ENCODE peak calls at places on chromosomes 2 and 18, in five cellular contexts. L, Y, T, W and A are unnamed samples.

GRCh38 chr2:219987830-219988229 is 360.4 kb downstream of the SLC4A3 start:
- DNase-seq in L (no peak), T (no peak), Y (peak; percentile 58), W (no peak), A (no peak)

GRCh38 chr2:66699481-66700180 is 264.7 kb downstream of the MEIS1 start:
- DNase-seq in W (no peak), L (no peak), T (no peak), Y (no peak), A (no peak)

GRCh38 chr2:237455764-237456163 is 31.3 kb upstream of the MLPH start:
- DNase-seq in T (no peak), W (no peak), Y (no peak), L (no peak), A (no peak)

GRCh38 chr2:44943031-44943692 is 1.7 kb downstream of the SIX3 start:
- DNase-seq in L (no peak), T (peak; percentile 32), W (no peak), Y (peak; percentile 67), A (no peak)

GRCh38 chr2:85278361-85278760 is 49.4 kb downstream of the TGOLN2 start:
- DNase-seq in L (no peak), T (no peak), Y (no peak), W (no peak), A (no peak)

GRCh38 chr2:231707625-231708049 is 688 bp upstream of the PTMA start:
- DNase-seq in Y (peak; percentile 83), W (no peak), T (peak; percentile 23), L (no peak), A (no peak)

GRCh38 chr2:119004602-119005001 is 62.6 kb downstream of the MARCO start:
- DNase-seq in L (no peak), W (no peak), T (no peak), Y (no peak), A (no peak)

GRCh38 chr2:201216918-201217317 is 34.0 kb downstream of the CASP10 start:
- DNase-seq in T (no peak), Y (no peak), W (no peak), L (no peak), A (no peak)

GRCh38 chr2:241132549-241133435 is 16.5 kb downstream of the PASK start:
- DNase-seq in L (no peak), T (peak; percentile 52), Y (no peak), W (no peak), A (no peak)

GRCh38 chr18:23401400-23402347 is 51.4 kb upstream of the RIOK3 start:
- DNase-seq in T (no peak), L (no peak), W (peak; percentile 75), Y (peak; percentile 13), A (no peak)

GRCh38 chr2:18299423-18300212 is 260.8 kb downstream of the RDH14 start:
- DNase-seq in Y (no peak), T (no peak), L (no peak), W (no peak), A (no peak)

GRCh38 chr2:121709776-121710469 is 26.8 kb downstream of the NIFK start:
- DNase-seq in W (no peak), L (no peak), T (no peak), Y (no peak), A (no peak)

GRCh38 chr2:143468341-143468888 is 339.2 kb downstream of the ARHGAP15 start:
- DNase-seq in Y (no peak), T (peak; percentile 10), L (no peak), W (no peak), A (no peak)

GRCh38 chr2:128313076-128313836 is 5.4 kb downstream of the HS6ST1 start:
- DNase-seq in T (no peak), W (no peak), L (no peak), Y (peak; percentile 62), A (no peak)

GRCh38 chr2:51673628-51674027 is 641.7 kb upstream of the NRXN1 start:
- DNase-seq in Y (no peak), T (no peak), W (no peak), L (no peak), A (no peak)

GRCh38 chr2:46173636-46174253 is 123.5 kb upstream of the EPAS1 start:
- DNase-seq in Y (no peak), L (no peak), W (no peak), T (no peak), A (no peak)

GRCh38 chr18:13587477-13587876 is 138.9 kb downstream of the FAM210A start:
- DNase-seq in T (no peak), Y (no peak), L (no peak), W (no peak), A (no peak)

GRCh38 chr18:79546781-79547272 is 132.8 kb upstream of the CTDP1 start:
- DNase-seq in Y (no peak), T (no peak), W (no peak), L (no peak), A (no peak)

GRCh38 chr2:97908208-97908676 is 87.5 kb downstream of the TMEM131 start:
- DNase-seq in L (no peak), T (peak; percentile 35), W (no peak), Y (no peak), A (no peak)

GRCh38 chr2:146077156-146077555 is 1557.2 kb upstream of the ZEB2 start:
- DNase-seq in Y (no peak), T (no peak), L (no peak), W (no peak), A (no peak)

GRCh38 chr18:49399003-49399402 is 61.4 kb downstream of the DYM start:
- DNase-seq in Y (no peak), T (peak; percentile 41), W (no peak), L (no peak), A (no peak)

GRCh38 chr18:6561029-6561861 is 146.5 kb upstream of the L3MBTL4 start:
- DNase-seq in L (no peak), W (peak; percentile 72), T (no peak), Y (peak; percentile 99), A (no peak)

GRCh38 chr18:56298935-56299334 is 339.5 kb downstream of the TXNL1 start:
- DNase-seq in T (no peak), W (no peak), L (no peak), Y (no peak), A (no peak)

GRCh38 chr2:170324640-170325046 is 146.7 kb downstream of the MYO3B start:
- DNase-seq in W (peak; percentile 69), L (no peak), Y (peak; percentile 83), T (peak; percentile 41), A (no peak)

GRCh38 chr2:207926133-207927076 is 98.9 kb downstream of the PLEKHM3 start:
- DNase-seq in T (no peak), W (no peak), Y (no peak), L (no peak), A (peak; percentile 46)

GRCh38 chr2:140643761-140644187 is 1487.0 kb downstream of the LRP1B start:
- DNase-seq in L (no peak), T (no peak), Y (peak; percentile 8), W (no peak), A (no peak)

GRCh38 chr2:219542931-219543595 is 546 bp downstream of the CHPF start:
- DNase-seq in Y (peak; percentile 64), T (peak; percentile 62), W (peak; percentile 57), L (no peak), A (no peak)

GRCh38 chr18:62186656-62187542 is at the start of the genes PIGN and RELCH:
- DNase-seq in Y (peak; percentile 99), T (peak; percentile 93), W (peak; percentile 99), L (peak; percentile 90), A (peak; percentile 91)

GRCh38 chr2:11224887-11225286 is 69.6 kb downstream of the SLC66A3 start:
- DNase-seq in T (no peak), Y (no peak), L (no peak), W (no peak), A (no peak)

GRCh38 chr2:62467475-62468321 is 38.3 kb downstream of the TMEM17 start:
- DNase-seq in Y (no peak), T (no peak), W (peak; percentile 41), L (no peak), A (no peak)